ENCODE peak calls at places on chromosomes 4 and X, in eight cellular contexts. U, I, D, G, X, F, P and A are unnamed samples.
A peak's percentile ranks its signal among the peaks of the same experiment; 100 is the strongest.

GRCh38 chr4:102675142-102675541 is 85.6 kb downstream of the MANBA start:
- DNase-seq in F (no peak), P (no peak), U (no peak), G (no peak), D (peak; percentile 59), I (no peak), X (no peak), A (no peak)

GRCh38 chrX:12225073-12225472 is 86.8 kb downstream of the FRMPD4 start:
- DNase-seq in U (no peak), D (no peak), P (no peak), I (no peak), F (no peak), X (no peak), G (no peak), A (no peak)

GRCh38 chrX:40104649-40105015 is 6.9 kb upstream of the BCOR start:
- DNase-seq in X (no peak), G (peak; percentile 46), D (peak; percentile 84), U (peak; percentile 83), P (no peak), I (no peak), F (no peak), A (no peak)

GRCh38 chrX:41827886-41828285 is 95.5 kb downstream of the CASK start:
- DNase-seq in G (no peak), P (no peak), D (no peak), F (no peak), I (no peak), X (no peak), U (no peak), A (no peak)

GRCh38 chr4:32826169-32826568 is 2106.0 kb downstream of the PCDH7 start:
- DNase-seq in D (no peak), I (no peak), G (no peak), X (no peak), U (no peak), P (no peak), F (no peak), A (no peak)

GRCh38 chr4:107130157-107130556 is 94.0 kb upstream of the DKK2 start:
- DNase-seq in X (no peak), P (no peak), F (no peak), D (peak; percentile 1), G (no peak), U (no peak), I (no peak), A (no peak)

GRCh38 chr4:71570492-71570891 is 213.4 kb downstream of the GC start:
- DNase-seq in F (no peak), G (no peak), U (no peak), D (peak; percentile 74), P (no peak), I (no peak), X (no peak), A (no peak)

GRCh38 chr4:160880186-160880585 is 1283.6 kb downstream of the FSTL5 start:
- DNase-seq in U (no peak), X (no peak), P (no peak), D (no peak), I (no peak), F (no peak), G (no peak), A (no peak)

GRCh38 chr4:41067369-41067768 is 147.0 kb downstream of the APBB2 start:
- DNase-seq in X (no peak), P (no peak), I (no peak), U (no peak), F (no peak), D (peak; percentile 43), G (no peak), A (no peak)

GRCh38 chrX:147891886-147892285 is 19.8 kb upstream of the FMR1 start:
- DNase-seq in F (no peak), X (no peak), G (no peak), P (no peak), I (no peak), D (no peak), U (no peak), A (no peak)

GRCh38 chr4:164239433-164239832 is 514.5 kb upstream of the SMIM31 start:
- DNase-seq in X (no peak), F (no peak), U (no peak), I (no peak), D (no peak), G (no peak), P (no peak), A (no peak)

GRCh38 chrX:13518126-13518525 is 51.3 kb upstream of the EGFL6 start:
- DNase-seq in D (no peak), P (no peak), I (no peak), X (no peak), F (no peak), G (no peak), U (no peak), A (no peak)

GRCh38 chrX:119755981-119756533 is 2.3 kb upstream of the SOWAHD start:
- DNase-seq in X (peak; percentile 7), U (no peak), D (no peak), F (no peak), I (no peak), P (no peak), G (peak; percentile 47), A (no peak)

GRCh38 chr4:113080050-113080449 is 30.6 kb downstream of the ANK2 start:
- DNase-seq in D (no peak), X (no peak), P (no peak), G (no peak), U (no peak), F (no peak), I (no peak), A (no peak)

GRCh38 chr4:38456096-38456495 is 207.9 kb upstream of the KLF3 start:
- DNase-seq in P (no peak), U (no peak), G (no peak), F (no peak), I (no peak), D (no peak), X (no peak), A (no peak)

GRCh38 chr4:21757281-21757680 is 191.3 kb downstream of the KCNIP4 start:
- DNase-seq in G (no peak), F (no peak), I (no peak), U (no peak), D (no peak), P (no peak), X (no peak), A (no peak)

GRCh38 chrX:54029543-54030143 is 14.6 kb downstream of the PHF8 start:
- DNase-seq in U (peak; percentile 8), G (no peak), X (peak; percentile 71), P (no peak), D (no peak), F (no peak), I (no peak), A (no peak)

GRCh38 chr4:13427599-13428325 is 56.4 kb downstream of the RAB28 start:
- DNase-seq in X (no peak), G (no peak), U (no peak), P (no peak), D (no peak), F (no peak), I (no peak), A (no peak)

GRCh38 chr4:133233922-133234321 is 84.8 kb downstream of the PCDH10 start:
- DNase-seq in F (no peak), D (no peak), I (no peak), U (no peak), G (no peak), X (no peak), P (no peak), A (no peak)

GRCh38 chrX:148661035-148661434 is 160.6 kb downstream of the AFF2 start:
- DNase-seq in P (no peak), G (peak; percentile 2), I (no peak), F (no peak), X (no peak), D (no peak), U (no peak), A (no peak)

GRCh38 chr4:42655921-42656735 is 777 bp downstream of the ATP8A1 start:
- DNase-seq in U (peak; percentile 86), X (peak; percentile 19), I (peak; percentile 28), D (no peak), F (peak; percentile 63), P (peak; percentile 14), G (no peak), A (peak; percentile 51)

GRCh38 chr4:81650871-81651270 is 179.2 kb upstream of the RASGEF1B start:
- DNase-seq in F (no peak), P (no peak), G (peak; percentile 15), U (peak; percentile 86), I (no peak), X (peak; percentile 87), D (peak; percentile 49), A (no peak)

GRCh38 chr4:7417639-7418038 is 17.1 kb downstream of the PSAPL1 start:
- DNase-seq in P (no peak), I (no peak), X (no peak), G (no peak), D (no peak), U (no peak), F (no peak), A (no peak)

GRCh38 chr4:89723096-89723495 is 113.9 kb downstream of the SNCA start:
- DNase-seq in U (no peak), F (no peak), P (no peak), X (no peak), D (no peak), G (no peak), I (no peak), A (no peak)

GRCh38 chr4:133178960-133179359 is 29.9 kb downstream of the PCDH10 start:
- DNase-seq in U (no peak), X (no peak), D (no peak), I (no peak), G (no peak), P (no peak), F (no peak), A (no peak)

GRCh38 chr4:123977623-123978022 is 581.0 kb downstream of the SPRY1 start:
- DNase-seq in X (no peak), U (no peak), D (no peak), I (no peak), F (no peak), P (no peak), G (no peak), A (no peak)

GRCh38 chrX:413322-414201 is 26.9 kb upstream of the PPP2R3B start:
- DNase-seq in P (no peak), X (no peak), G (no peak), U (peak; percentile 72), I (no peak), D (peak; percentile 46), F (no peak), A (no peak)

GRCh38 chr4:140952709-140953108 is 180.6 kb downstream of the RNF150 start:
- DNase-seq in I (no peak), G (no peak), X (no peak), U (no peak), P (no peak), D (peak; percentile 31), F (no peak), A (no peak)

GRCh38 chr4:138952405-138952804 is 63.2 kb upstream of the NOCT start:
- DNase-seq in U (no peak), D (no peak), X (no peak), G (no peak), I (no peak), F (no peak), P (no peak), A (no peak)

GRCh38 chr4:139552506-139552905 is 3.5 kb downstream of the SETD7 start:
- DNase-seq in G (no peak), P (no peak), X (no peak), U (no peak), D (peak; percentile 34), I (no peak), F (no peak), A (no peak)